ENCODE peak calls at places on chromosomes 3 and 15, in five cellular contexts. P, F, D, C and E are unnamed samples.

GRCh38 chr3:11289864-11290263 is 17.7 kb downstream of the ATG7 start:
- DNase-seq in P (no peak), F (no peak), D (no peak), C (no peak), E (no peak)

GRCh38 chr3:194300392-194300758 is 50.8 kb downstream of the CPN2 start:
- DNase-seq in P (no peak), F (peak), D (peak), C (no peak), E (no peak)

GRCh38 chr3:14508966-14509795 is 31.0 kb downstream of the GRIP2 start:
- DNase-seq in P (peak), F (peak), D (peak), C (peak), E (peak)

GRCh38 chr3:37855363-37855970 is 6.2 kb upstream of the CTDSPL start:
- DNase-seq in P (peak), F (peak), D (peak), C (peak), E (peak)

GRCh38 chr15:59723686-59724336 is 34.7 kb upstream of the BNIP2 start:
- DNase-seq in P (no peak), F (no peak), D (peak), C (no peak), E (no peak)

GRCh38 chr15:40246496-40247275 is 7.8 kb downstream of the PAK6 start:
- DNase-seq in P (no peak), F (peak), D (no peak), C (no peak), E (no peak)

GRCh38 chr15:100890850-100891249 is 11.2 kb downstream of the ALDH1A3 start:
- DNase-seq in P (no peak), F (no peak), D (no peak), C (no peak), E (no peak)

GRCh38 chr15:49428392-49429095 is 5.5 kb downstream of the FGF7 start:
- DNase-seq in P (no peak), F (no peak), D (peak), C (no peak), E (no peak)